ENCODE peak calls at places on chromosomes 4 and X, in ten cellular contexts. M is spleen; X is pancreas; W is IMR-90; U is HCT116; O is left ventricle myocardium inferior; D is left lung; Y is RWPE2; Q is CD4-positive, alpha-beta T cell; R is mammary epithelial cell. C is an unnamed sample.

GRCh38 chrX:70605352-70605751 is 160.7 kb downstream of the DLG3 start:
- DNase-seq in M (no peak), X (no peak), W (no peak), U (no peak), O (no peak), D (no peak), Y (no peak), Q (no peak), R (no peak), C (no peak)

GRCh38 chrX:49260221-49260985 is 4.1 kb downstream of the FOXP3 start:
- DNase-seq in M (peak; percentile 51), X (no peak), W (no peak), U (no peak), O (no peak), D (no peak), Y (no peak), Q (no peak), R (no peak), C (no peak)

GRCh38 chr4:34732170-34732569 is 1512.1 kb downstream of the ARAP2 start:
- DNase-seq in M (no peak), X (no peak), W (no peak), U (no peak), O (no peak), D (no peak), Y (no peak), Q (no peak), R (no peak), C (no peak)

GRCh38 chrX:120840826-120841225 is 34.8 kb downstream of the CT47B1 start:
- DNase-seq in M (no peak), X (no peak), W (no peak), U (no peak), O (no peak), D (no peak), Y (no peak), Q (no peak), R (peak; percentile 32), C (no peak)

GRCh38 chr4:25223770-25224375 is 10.0 kb upstream of the PI4K2B start:
- DNase-seq in M (no peak), X (no peak), W (peak; percentile 22), U (peak; percentile 57), O (no peak), D (peak; percentile 17), Y (no peak), Q (no peak), R (peak; percentile 40), C (no peak)

GRCh38 chrX:147803948-147804347 is 107.8 kb upstream of the FMR1 start:
- DNase-seq in M (no peak), X (no peak), W (no peak), U (no peak), O (no peak), D (no peak), Y (no peak), Q (no peak), R (no peak), C (no peak)

GRCh38 chr4:165364452-165365080 is 14.2 kb upstream of the CPE start:
- DNase-seq in M (no peak), X (no peak), W (no peak), U (no peak), O (no peak), D (no peak), Y (no peak), Q (no peak), R (peak; percentile 86), C (no peak)

GRCh38 chr4:40843696-40844095 is 93.9 kb downstream of the NSUN7 start:
- DNase-seq in M (no peak), X (no peak), W (no peak), U (no peak), O (no peak), D (no peak), Y (no peak), Q (no peak), R (no peak), C (no peak)

GRCh38 chrX:45903781-45904201 is 641.4 kb downstream of the ZNF674 start:
- DNase-seq in M (no peak), X (no peak), W (no peak), U (no peak), O (no peak), D (no peak), Y (no peak), Q (no peak), R (no peak), C (no peak)

GRCh38 chrX:6460893-6461490 is 73.9 kb downstream of the VCX3A start:
- DNase-seq in M (no peak), X (no peak), W (no peak), U (no peak), O (no peak), D (no peak), Y (no peak), Q (no peak), R (no peak), C (no peak)
- H3K27ac ChIP-seq in M (no peak overlapping the region), X (no peak overlapping the region), W (no peak overlapping the region), U (no peak overlapping the region), O (no peak overlapping the region), D (no peak overlapping the region), Y (no peak overlapping the region), Q (no peak overlapping the region), R (no peak overlapping the region), C (no peak overlapping the region)

GRCh38 chr4:8855781-8856245 is 15.8 kb downstream of the HMX1 start:
- DNase-seq in M (no peak), X (no peak), W (no peak), U (no peak), O (no peak), D (no peak), Y (no peak), Q (no peak), R (no peak), C (no peak)
- H3K27me3 ChIP-seq in M (no peaks in the 10 kb centered on the region), X (peaks cover 62% of the 10 kb centered on the region), W (peaks cover 54% of the 10 kb centered on the region), U (no peaks in the 10 kb centered on the region), O (peaks cover 100% of the 10 kb centered on the region), D (peaks cover 100% of the 10 kb centered on the region), Y (peaks cover 68% of the 10 kb centered on the region), Q (peaks cover 48% of the 10 kb centered on the region), R (peaks cover 46% of the 10 kb centered on the region), C (peaks cover 93% of the 10 kb centered on the region)

DNA sequence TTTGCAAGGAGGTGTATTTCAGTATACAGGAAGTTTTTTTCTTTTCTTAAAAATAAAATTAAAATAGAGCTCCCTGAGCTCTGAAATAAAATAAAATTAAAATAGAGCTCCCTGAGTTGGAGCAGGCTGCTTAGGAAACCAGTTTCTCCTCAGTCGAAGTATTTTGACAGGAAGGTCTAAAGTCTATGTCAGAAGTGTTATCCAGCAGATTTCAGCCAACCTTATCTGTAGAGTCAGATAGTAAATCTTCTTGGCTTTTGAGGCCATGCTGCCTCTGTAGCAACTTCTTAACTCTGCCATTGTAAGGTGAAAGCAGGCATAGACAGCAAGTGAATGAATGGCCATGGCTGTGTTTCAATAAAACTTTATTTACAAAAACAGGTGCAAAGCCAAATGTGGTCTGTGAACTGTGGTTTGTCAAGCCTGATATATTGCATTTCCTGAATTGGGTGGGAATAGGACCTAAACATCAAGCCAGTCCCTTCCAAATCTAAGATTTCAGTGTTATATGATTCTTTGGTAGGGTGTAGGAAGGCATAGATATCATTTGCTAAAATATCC is 9.5 kb upstream of the KLKB1 start:
- DNase-seq in M (no peak), X (no peak), W (no peak), U (no peak), O (no peak), D (no peak), Y (no peak), Q (no peak), R (no peak), C (no peak)
- TF ChIP-seq CTCF in M (no peak), X (no peak), W (no peak), U (no peak), O (no peak), D (no peak), Y (no peak), Q (no peak), R (no peak), C (no peak)

DNA sequence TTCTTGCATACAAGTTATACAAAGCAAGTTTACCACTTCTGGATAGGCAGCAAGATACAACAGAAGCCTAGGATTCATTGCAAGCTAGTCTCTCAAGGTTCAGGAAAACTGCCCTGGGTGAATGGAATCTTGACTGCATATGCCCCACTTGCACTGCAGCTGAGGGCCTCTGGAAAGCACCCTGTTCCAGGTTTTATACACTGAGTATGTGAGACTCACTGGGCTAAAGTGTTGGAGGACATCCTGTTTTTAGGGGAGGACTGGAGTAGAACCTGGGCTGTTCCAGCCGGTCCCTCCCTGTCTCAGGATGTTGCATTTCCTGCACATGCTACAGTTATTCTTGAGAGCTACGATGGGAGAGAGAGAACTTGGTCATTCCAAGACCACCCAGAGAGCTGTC is 168.5 kb upstream of the NUDT6 start:
- DNase-seq in M (no peak), X (no peak), W (no peak), U (no peak), O (no peak), D (no peak), Y (no peak), Q (no peak), R (no peak), C (no peak)
- H3K27ac ChIP-seq in M (no peak overlapping the region), X (no peak overlapping the region), W (no peak overlapping the region), U (no peak overlapping the region), O (no peak overlapping the region), D (no peak overlapping the region), Y (no peak overlapping the region), Q (no peak overlapping the region), R (no peak overlapping the region), C (no peak overlapping the region)

C was measured in psoas muscle.